ENCODE peak calls at places on chromosomes 7 and 10, in four cellular contexts. I, J, E and S are unnamed samples.

GRCh38 chr7:107605223-107605815 is 25.3 kb downstream of the BCAP29 start:
- DNase-seq in I (no peak), J (no peak), E (no peak), S (no peak)

GRCh38 chr10:99966306-99966705 is 43.4 kb downstream of the DNMBP start:
- DNase-seq in I (no peak), J (no peak), E (no peak), S (no peak)

GRCh38 chr10:43695321-43695720 is 46.6 kb upstream of the ZNF32 start:
- DNase-seq in I (no peak), J (no peak), E (no peak), S (no peak)

GRCh38 chr7:35336444-35336843 is 82.5 kb upstream of the TBX20 start:
- DNase-seq in I (no peak), J (no peak), E (no peak), S (no peak)

GRCh38 chr10:3332732-3333131 is 160.2 kb upstream of the PITRM1 start:
- DNase-seq in I (no peak), J (no peak), E (no peak), S (no peak)

GRCh38 chr7:146772581-146772980 is 656.0 kb downstream of the CNTNAP2 start:
- DNase-seq in I (no peak), J (no peak), E (no peak), S (peak)

GRCh38 chr7:159005618-159006017 is 139.0 kb downstream of the VIPR2 start:
- DNase-seq in I (no peak), J (no peak), E (no peak), S (no peak)

GRCh38 chr7:191105-192034 is 1.0 kb upstream of the FAM20C start:
- DNase-seq in I (no peak), J (no peak), E (no peak), S (peak)

GRCh38 chr7:137081694-137082093 is 213.2 kb downstream of the CHRM2 start:
- DNase-seq in I (no peak), J (no peak), E (no peak), S (no peak)

GRCh38 chr7:34260282-34260681 is 354.9 kb downstream of the BMPER start:
- DNase-seq in I (no peak), J (no peak), E (no peak), S (no peak)

GRCh38 chr10:46547881-46548780 is 8.3 kb downstream of the GPRIN2 start:
- DNase-seq in I (no peak), J (peak), E (no peak), S (peak)

GRCh38 chr10:21753497-21754270 is 219.7 kb downstream of the MLLT10 start:
- DNase-seq in I (no peak), J (no peak), E (no peak), S (no peak)

GRCh38 chr7:7639847-7640220 is 718 bp upstream of the UMAD1 start:
- DNase-seq in I (peak), J (no peak), E (peak), S (no peak)

GRCh38 chr7:106616692-106617052 is 44.3 kb downstream of the CCDC71L start:
- DNase-seq in I (no peak), J (no peak), E (no peak), S (no peak)